ENCODE peak calls at places on chromosomes 2 and 18, in seven cellular contexts. A is skeletal muscle cell; F is NCI-H748 treated with DMSO at 0.1 percent for 48 hours; U is naive thymus-derived CD8-positive, alpha-beta T cell; X is GF-D8; D is NCI-H1694; Z is brain pericyte. Q is an unnamed sample.

GRCh38 chr2:81658227-81658626 is 1353.7 kb upstream of the LRRTM1 start:
- DNase-seq in F (no peak), Z (no peak), U (no peak), D (no peak), X (no peak), A (no peak), Q (no peak)

GRCh38 chr2:167134381-167135072 is 246.2 kb downstream of the XIRP2 start:
- DNase-seq in X (no peak), A (peak), Z (peak), F (no peak), D (no peak), U (no peak), Q (no peak)

GRCh38 chr2:106004854-106005253 is 189.2 kb downstream of the UXS1 start:
- DNase-seq in U (no peak), F (no peak), X (no peak), Z (no peak), D (no peak), A (no peak), Q (no peak)

GRCh38 chr2:25286025-25286400 is 55.7 kb downstream of the DNMT3A start:
- DNase-seq in Z (no peak), X (no peak), D (no peak), U (peak), A (no peak), F (no peak), Q (peak)

GRCh38 chr2:216031960-216032689 is 18.8 kb upstream of the MREG start:
- DNase-seq in Z (peak), X (no peak), U (no peak), D (no peak), A (peak), F (no peak), Q (no peak)

GRCh38 chr2:167767858-167768257 is 479.5 kb downstream of the STK39 start:
- DNase-seq in D (no peak), Z (no peak), A (no peak), X (no peak), F (no peak), U (no peak), Q (no peak)

GRCh38 chr2:152729844-152730243 is 11.4 kb downstream of the ARL6IP6 start:
- DNase-seq in U (no peak), F (no peak), Z (no peak), D (no peak), A (no peak), X (peak), Q (no peak)

GRCh38 chr2:238242731-238243495 is 3.1 kb upstream of the HES6 start:
- DNase-seq in X (no peak), A (no peak), U (no peak), F (no peak), Z (no peak), D (no peak), Q (no peak)

GRCh38 chr2:36539631-36540030 is 58.3 kb downstream of the FEZ2 start:
- DNase-seq in U (no peak), X (no peak), Z (no peak), F (no peak), A (no peak), D (no peak), Q (no peak)

GRCh38 chr2:182522930-182523541 is 96.2 kb upstream of the PDE1A start:
- DNase-seq in D (peak), F (peak), U (no peak), Z (no peak), X (no peak), A (no peak), Q (no peak)

GRCh38 chr18:49510393-49511115 is 23.5 kb upstream of the C18orf32 start:
- DNase-seq in X (no peak), Z (no peak), D (peak), A (no peak), F (peak), U (peak), Q (peak)

GRCh38 chr2:15643209-15643500 is 51.5 kb downstream of the DDX1 start:
- DNase-seq in U (no peak), F (no peak), D (no peak), A (no peak), Z (no peak), X (no peak), Q (no peak)

GRCh38 chr18:48033770-48034650 is 103.6 kb upstream of the SMAD2 start:
- DNase-seq in A (no peak), X (no peak), D (no peak), F (no peak), U (no peak), Z (no peak), Q (no peak)

GRCh38 chr18:28584726-28585125 is 407.8 kb upstream of the CDH2 start:
- DNase-seq in A (peak), U (no peak), Z (peak), F (no peak), X (no peak), D (no peak), Q (no peak)

GRCh38 chr2:9560628-9561027 is 5.0 kb upstream of the ADAM17 start:
- DNase-seq in F (no peak), Z (no peak), A (no peak), D (no peak), U (no peak), X (no peak), Q (no peak)

GRCh38 chr2:41723531-41723930 is 324.3 kb upstream of the PKDCC start:
- DNase-seq in U (no peak), X (no peak), D (no peak), A (no peak), Z (no peak), F (peak), Q (no peak)

GRCh38 chr2:149132303-149132702 is 93.8 kb downstream of the LYPD6B start:
- DNase-seq in U (no peak), A (no peak), F (no peak), D (no peak), Z (no peak), X (no peak), Q (peak)

GRCh38 chr18:11004951-11005350 is 144.4 kb downstream of the PIEZO2 start:
- DNase-seq in U (no peak), A (no peak), Z (peak), D (no peak), X (no peak), F (no peak), Q (no peak)

GRCh38 chr2:72576459-72576858 is 249.4 kb downstream of the EXOC6B start:
- DNase-seq in D (no peak), U (no peak), F (no peak), A (no peak), Z (no peak), X (no peak), Q (no peak)

GRCh38 chr2:24333019-24333540 is 27.3 kb downstream of the ITSN2 start:
- DNase-seq in F (no peak), Z (no peak), X (no peak), U (no peak), A (no peak), D (no peak), Q (no peak)

GRCh38 chr2:60964651-60965513 is 52.6 kb upstream of the PEX13 start:
- DNase-seq in X (no peak), A (no peak), D (no peak), F (no peak), U (peak), Z (no peak), Q (peak)

GRCh38 chr2:55431982-55432627 is 12.4 kb upstream of the CCDC88A start:
- DNase-seq in A (no peak), D (peak), F (no peak), Z (no peak), U (peak), X (no peak), Q (peak)

GRCh38 chr2:65539633-65540032 is 107.2 kb upstream of the SPRED2 start:
- DNase-seq in F (no peak), Z (no peak), X (no peak), D (peak), A (no peak), U (no peak), Q (no peak)

GRCh38 chr2:33069894-33070651 is 123.3 kb downstream of the LTBP1 start:
- DNase-seq in Z (peak), F (no peak), X (no peak), D (no peak), U (no peak), A (peak), Q (peak)

GRCh38 chr18:33870059-33870458 is 292.0 kb downstream of the ASXL3 start:
- DNase-seq in U (no peak), X (no peak), Z (no peak), D (no peak), A (peak), F (no peak), Q (no peak)

GRCh38 chr2:241561811-241562210 is 3.3 kb downstream of the BOK start:
- DNase-seq in A (peak), U (no peak), F (no peak), Z (no peak), X (no peak), D (no peak), Q (no peak)

GRCh38 chr2:183157131-183157530 is 32.9 kb downstream of the NUP35 start:
- DNase-seq in F (no peak), X (no peak), A (no peak), Z (no peak), U (no peak), D (no peak), Q (no peak)

GRCh38 chr2:3712424-3712823 is 9.0 kb downstream of the DCDC2C start:
- DNase-seq in F (no peak), X (no peak), D (peak), A (no peak), Z (no peak), U (no peak), Q (no peak)

Q was measured in MV-4-11.